ENCODE peak calls at places on chromosomes 13 and 19, in eight cellular contexts. A, R, G, X, Z, J, F and S are unnamed samples.
A peak's percentile ranks its signal among the peaks of the same experiment; 100 is the strongest.

GRCh38 chr13:113854238-113855011 is 9.5 kb downstream of the GAS6 start:
- DNase-seq in Z (no peak), X (peak; percentile 19), J (peak; percentile 41), A (no peak), R (no peak), F (no peak), G (peak; percentile 58), S (no peak)

GRCh38 chr19:3743486-3743885 is 18.0 kb downstream of the APBA3 start:
- DNase-seq in X (no peak), G (peak; percentile 48), A (no peak), R (no peak), Z (no peak), F (no peak), J (peak; percentile 21), S (peak; percentile 31)

GRCh38 chr13:100245099-100245498 is 156.2 kb downstream of the PCCA start:
- DNase-seq in Z (no peak), J (no peak), R (no peak), F (no peak), X (no peak), G (no peak), A (no peak), S (no peak)

GRCh38 chr19:47110521-47111080 is 3.0 kb downstream of the ZC3H4 start:
- DNase-seq in X (peak; percentile 43), R (no peak), F (no peak), A (no peak), G (no peak), J (no peak), Z (no peak), S (no peak)

GRCh38 chr19:21130097-21130775 is 11.6 kb upstream of the ZNF431 start:
- DNase-seq in A (no peak), Z (no peak), X (no peak), G (no peak), R (no peak), F (no peak), J (no peak), S (no peak)

GRCh38 chr13:95039415-95039814 is 261.8 kb downstream of the ABCC4 start:
- DNase-seq in X (no peak), A (no peak), J (no peak), Z (no peak), F (no peak), G (peak; percentile 61), R (no peak), S (peak; percentile 46)

GRCh38 chr13:50678464-50679162 is 164.9 kb downstream of the DLEU7 start:
- DNase-seq in X (no peak), Z (no peak), A (no peak), R (no peak), F (no peak), J (peak; percentile 70), G (peak; percentile 85), S (peak; percentile 85)

GRCh38 chr13:30616927-30617314 is 799 bp upstream of the USPL1 start:
- DNase-seq in F (no peak), X (no peak), J (peak; percentile 93), G (peak; percentile 96), A (peak; percentile 53), Z (no peak), R (peak; percentile 77), S (peak; percentile 85)

GRCh38 chr19:610801-611505 is 21.3 kb downstream of the HCN2 start:
- DNase-seq in F (no peak), A (peak; percentile 56), Z (no peak), R (no peak), J (peak; percentile 95), G (peak; percentile 95), X (peak; percentile 59), S (peak; percentile 93)

GRCh38 chr19:46859637-46860124 is 1.1 kb upstream of the ARHGAP35 start:
- DNase-seq in J (no peak), G (peak; percentile 87), F (no peak), R (no peak), Z (no peak), X (no peak), A (no peak), S (peak; percentile 68)

GRCh38 chr19:56191115-56191514 is 6.5 kb downstream of the ZSCAN5B start:
- DNase-seq in A (no peak), G (no peak), X (no peak), Z (no peak), J (no peak), R (no peak), F (no peak), S (no peak)

GRCh38 chr13:108495686-108496363 is 133.6 kb upstream of the MYO16 start:
- DNase-seq in A (no peak), X (no peak), R (no peak), J (peak; percentile 1), F (peak; percentile 38), Z (peak; percentile 50), G (peak; percentile 23), S (peak; percentile 19)

GRCh38 chr19:41981724-41982123 is 12.3 kb downstream of the ATP1A3 start:
- DNase-seq in A (no peak), Z (no peak), J (no peak), F (no peak), X (no peak), R (no peak), G (no peak), S (no peak)

GRCh38 chr13:112747256-112747655 is 57.4 kb downstream of the ATP11A start:
- DNase-seq in X (no peak), J (no peak), G (no peak), A (no peak), Z (no peak), F (no peak), R (no peak), S (no peak)

GRCh38 chr19:18310966-18311365 is 11.9 kb downstream of the LSM4 start:
- DNase-seq in G (no peak), A (no peak), J (no peak), X (no peak), Z (no peak), R (no peak), F (no peak), S (no peak)

GRCh38 chr19:49442354-49442753 is 1.0 kb upstream of the SLC17A7 start:
- DNase-seq in A (peak; percentile 21), G (no peak), Z (no peak), R (no peak), X (no peak), J (no peak), F (no peak), S (no peak)

GRCh38 chr13:20848203-20848602 is 54.3 kb downstream of the XPO4 start:
- DNase-seq in R (no peak), X (no peak), G (no peak), F (no peak), J (no peak), A (no peak), Z (no peak), S (no peak)

GRCh38 chr13:41919031-41919740 is 41.7 kb downstream of the VWA8 start:
- DNase-seq in R (no peak), F (no peak), Z (no peak), J (no peak), G (no peak), A (no peak), X (no peak), S (no peak)

GRCh38 chr13:113020323-113021080 is 51.5 kb downstream of the MCF2L start:
- DNase-seq in R (no peak), F (no peak), Z (no peak), A (no peak), J (no peak), X (no peak), G (no peak), S (no peak)